ENCODE peak calls at places on chromosomes 6 and 20, in seven cellular contexts. One of them, this sample, is unnamed. For H3K36me3 and H3K4me1, the result is how much of the 10 kb centered on the place peaks cover.

GRCh38 chr6:6781172-6781876 is 192.8 kb downstream of the LY86 start:
- DNase-seq in adrenal gland: peak
- DNase-seq in esophagus squamous epithelium: no peak
- DNase-seq in PC-9: peak
- DNase-seq in uterus: peak
- DNase-seq in PC-3: peak
- DNase-seq in tibial nerve: peak
- DNase-seq in this sample: no peak

GRCh38 chr6:6646384-6646783 is 57.9 kb downstream of the LY86 start:
- DNase-seq in PC-9: no peak
- DNase-seq in PC-3: no peak
- DNase-seq in uterus: no peak
- DNase-seq in tibial nerve: no peak
- DNase-seq in adrenal gland: no peak
- DNase-seq in esophagus squamous epithelium: no peak
- DNase-seq in this sample: no peak

GRCh38 chr20:34093895-34094294 is 18.1 kb downstream of the EIF2S2 start:
- DNase-seq in esophagus squamous epithelium: no peak
- DNase-seq in tibial nerve: no peak
- DNase-seq in uterus: no peak
- DNase-seq in PC-9: no peak
- DNase-seq in adrenal gland: no peak
- DNase-seq in PC-3: no peak
- DNase-seq in this sample: no peak

GRCh38 chr20:33679758-33680485 is 5.7 kb upstream of the NECAB3 start:
- DNase-seq in esophagus squamous epithelium: no peak
- DNase-seq in PC-3: no peak
- DNase-seq in PC-9: no peak
- DNase-seq in uterus: no peak
- DNase-seq in adrenal gland: no peak
- DNase-seq in tibial nerve: no peak
- DNase-seq in this sample: no peak

GRCh38 chr6:6694825-6695710 is 106.5 kb downstream of the LY86 start:
- DNase-seq in PC-3: no peak
- DNase-seq in tibial nerve: peak
- DNase-seq in adrenal gland: no peak
- DNase-seq in PC-9: peak
- DNase-seq in esophagus squamous epithelium: no peak
- DNase-seq in uterus: no peak
- DNase-seq in this sample: peak

GRCh38 chr6:47348316-47348863 is 38.7 kb upstream of the TNFRSF21 start:
- DNase-seq in PC-3: no peak
- DNase-seq in uterus: no peak
- DNase-seq in tibial nerve: no peak
- DNase-seq in esophagus squamous epithelium: no peak
- DNase-seq in PC-9: no peak
- DNase-seq in adrenal gland: no peak
- DNase-seq in this sample: no peak

GRCh38 chr6:75691012-75691411 is 58.0 kb upstream of the MYO6 start:
- DNase-seq in PC-9: no peak
- DNase-seq in tibial nerve: no peak
- DNase-seq in PC-3: peak
- DNase-seq in esophagus squamous epithelium: no peak
- DNase-seq in adrenal gland: no peak
- DNase-seq in uterus: no peak
- DNase-seq in this sample: no peak

GRCh38 chr20:51249215-51249614 is 226.3 kb upstream of the KCNG1 start:
- DNase-seq in PC-3: no peak
- DNase-seq in adrenal gland: no peak
- DNase-seq in tibial nerve: no peak
- DNase-seq in esophagus squamous epithelium: no peak
- DNase-seq in PC-9: no peak
- DNase-seq in uterus: no peak
- DNase-seq in this sample: peak

GRCh38 chr6:112237066-112237465 is 17.3 kb downstream of the LAMA4 start:
- DNase-seq in esophagus squamous epithelium: no peak
- DNase-seq in PC-3: no peak
- DNase-seq in tibial nerve: no peak
- DNase-seq in PC-9: no peak
- DNase-seq in adrenal gland: peak
- DNase-seq in uterus: no peak
- DNase-seq in this sample: no peak
- H3K36me3 ChIP-seq in esophagus squamous epithelium: under half
- H3K36me3 ChIP-seq in PC-3: under half
- H3K36me3 ChIP-seq in tibial nerve: under half
- H3K36me3 ChIP-seq in PC-9: half or more
- H3K36me3 ChIP-seq in adrenal gland: under half
- H3K36me3 ChIP-seq in uterus: under half
- H3K36me3 ChIP-seq in this sample: under half

GRCh38 chr6:32178547-32179440 is 589 bp downstream of the RNF5 start:
- DNase-seq in tibial nerve: no peak
- DNase-seq in esophagus squamous epithelium: no peak
- DNase-seq in PC-9: no peak
- DNase-seq in PC-3: no peak
- DNase-seq in adrenal gland: no peak
- DNase-seq in uterus: no peak
- DNase-seq in this sample: peak

GRCh38 chr6:32177788-32178546 is at the start of gene RNF5:
- DNase-seq in PC-9: peak
- DNase-seq in adrenal gland: peak
- DNase-seq in esophagus squamous epithelium: peak
- DNase-seq in tibial nerve: peak
- DNase-seq in uterus: peak
- DNase-seq in PC-3: peak
- DNase-seq in this sample: peak

GRCh38 chr6:32175711-32176475 is at the start of gene AGPAT1:
- DNase-seq in esophagus squamous epithelium: peak
- DNase-seq in adrenal gland: peak
- DNase-seq in PC-3: peak
- DNase-seq in tibial nerve: peak
- DNase-seq in PC-9: peak
- DNase-seq in uterus: peak
- DNase-seq in this sample: peak

GRCh38 chr6:32176476-32177181 is 745 bp upstream of the AGPAT1 start:
- DNase-seq in PC-9: no peak
- DNase-seq in adrenal gland: no peak
- DNase-seq in PC-3: peak
- DNase-seq in esophagus squamous epithelium: no peak
- DNase-seq in tibial nerve: no peak
- DNase-seq in uterus: no peak
- DNase-seq in this sample: no peak

GRCh38 chr6:32177182-32177787 is 920 bp upstream of the RNF5 start:
- DNase-seq in PC-9: peak
- DNase-seq in adrenal gland: peak
- DNase-seq in uterus: peak
- DNase-seq in esophagus squamous epithelium: no peak
- DNase-seq in tibial nerve: no peak
- DNase-seq in PC-3: no peak
- DNase-seq in this sample: peak
- H3K4me1 ChIP-seq in PC-9: under half
- H3K4me1 ChIP-seq in adrenal gland: under half
- H3K4me1 ChIP-seq in uterus: under half
- H3K4me1 ChIP-seq in esophagus squamous epithelium: under half
- H3K4me1 ChIP-seq in tibial nerve: under half
- H3K4me1 ChIP-seq in PC-3: under half
- H3K4me1 ChIP-seq in this sample: under half

GRCh38 chr6:150744522-150745260 is 120.8 kb upstream of the MTHFD1L start:
- DNase-seq in tibial nerve: no peak
- DNase-seq in esophagus squamous epithelium: no peak
- DNase-seq in uterus: no peak
- DNase-seq in PC-3: no peak
- DNase-seq in adrenal gland: no peak
- DNase-seq in PC-9: no peak
- DNase-seq in this sample: no peak
- H3K27ac ChIP-seq in tibial nerve: no peak
- H3K27ac ChIP-seq in esophagus squamous epithelium: no peak
- H3K27ac ChIP-seq in uterus: no peak
- H3K27ac ChIP-seq in PC-3: no peak
- H3K27ac ChIP-seq in adrenal gland: no peak
- H3K27ac ChIP-seq in PC-9: no peak
- H3K27ac ChIP-seq in this sample: no peak

DNA sequence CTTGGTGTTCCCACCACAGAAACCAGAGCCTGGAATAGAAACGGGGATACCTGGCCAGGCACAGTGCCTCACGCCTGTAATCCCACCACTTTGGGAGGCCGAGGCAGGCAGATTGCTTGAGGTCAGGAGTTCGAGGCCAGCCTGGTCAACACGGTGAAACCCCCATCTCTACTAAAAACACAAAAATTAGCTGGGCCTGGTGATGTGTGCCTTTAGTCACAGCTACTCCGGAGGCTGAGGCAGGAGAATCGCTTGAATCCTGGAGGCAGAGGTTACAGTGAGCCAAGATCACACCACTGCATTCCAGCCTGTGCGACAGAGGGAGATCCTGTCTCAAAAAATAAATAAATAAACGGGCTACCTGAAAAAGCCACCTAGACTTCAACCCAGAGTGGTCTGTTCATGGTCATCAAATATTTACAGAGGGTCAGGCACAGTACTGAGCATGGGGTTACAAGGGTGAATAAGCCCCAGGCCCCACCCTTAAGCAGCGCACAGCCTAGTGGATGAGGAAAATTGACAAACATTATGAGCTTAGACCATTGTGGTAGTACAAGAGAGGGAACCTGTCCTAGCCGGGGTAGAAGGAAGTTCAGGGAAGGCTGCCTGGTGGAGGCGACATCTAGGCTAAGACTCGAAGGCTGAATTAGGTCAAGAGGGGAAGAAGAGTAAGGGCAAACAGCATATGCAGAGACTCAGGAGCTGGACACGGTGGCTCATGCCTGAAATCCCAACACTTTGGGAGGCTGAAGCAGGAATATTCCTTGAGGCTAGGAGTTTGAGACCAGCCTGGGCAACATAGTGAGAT is 7.2 kb upstream of the PCIF1 start:
- DNase-seq in uterus: no peak
- DNase-seq in adrenal gland: no peak
- DNase-seq in esophagus squamous epithelium: no peak
- DNase-seq in tibial nerve: no peak
- DNase-seq in PC-9: no peak
- DNase-seq in PC-3: no peak
- DNase-seq in this sample: no peak
- H3K36me3 ChIP-seq in uterus: under half
- H3K36me3 ChIP-seq in adrenal gland: under half
- H3K36me3 ChIP-seq in esophagus squamous epithelium: under half
- H3K36me3 ChIP-seq in tibial nerve: under half
- H3K36me3 ChIP-seq in PC-9: under half
- H3K36me3 ChIP-seq in PC-3: under half
- H3K36me3 ChIP-seq in this sample: under half

DNA sequence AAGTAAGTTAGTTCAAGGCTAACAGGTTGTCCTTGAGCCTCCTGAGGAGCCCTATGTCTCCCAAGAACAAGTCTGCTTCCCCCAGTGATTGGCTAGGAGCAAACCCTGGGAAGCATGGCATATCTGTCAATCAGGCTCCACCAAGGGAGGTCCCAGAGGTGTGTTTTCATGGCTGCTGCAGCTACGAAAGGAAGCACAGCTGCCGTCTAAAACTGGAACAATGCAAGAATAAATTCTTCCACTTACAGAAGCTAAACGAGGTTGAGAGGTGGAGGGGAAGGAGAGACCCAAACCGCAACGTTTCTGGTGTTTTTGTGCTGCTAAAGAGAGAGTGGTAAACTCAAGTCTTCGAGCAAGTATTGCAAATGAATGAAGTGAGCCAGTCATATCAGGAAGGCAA is 4.9 kb upstream of the PTGIS start:
- DNase-seq in uterus: no peak
- DNase-seq in PC-3: no peak
- DNase-seq in esophagus squamous epithelium: no peak
- DNase-seq in tibial nerve: no peak
- DNase-seq in adrenal gland: no peak
- DNase-seq in PC-9: no peak
- DNase-seq in this sample: peak
- H3K4me1 ChIP-seq in uterus: under half
- H3K4me1 ChIP-seq in PC-3: under half
- H3K4me1 ChIP-seq in esophagus squamous epithelium: under half
- H3K4me1 ChIP-seq in tibial nerve: under half
- H3K4me1 ChIP-seq in adrenal gland: under half
- H3K4me1 ChIP-seq in PC-9: under half
- H3K4me1 ChIP-seq in this sample: under half

GRCh38 chr6:128724738-128725137 is 158.2 kb upstream of the LAMA2 start:
- DNase-seq in tibial nerve: no peak
- DNase-seq in adrenal gland: no peak
- DNase-seq in PC-9: no peak
- DNase-seq in esophagus squamous epithelium: no peak
- DNase-seq in PC-3: no peak
- DNase-seq in uterus: no peak
- DNase-seq in this sample: no peak
- H3K27ac ChIP-seq in tibial nerve: no peak
- H3K27ac ChIP-seq in adrenal gland: no peak
- H3K27ac ChIP-seq in PC-9: no peak
- H3K27ac ChIP-seq in esophagus squamous epithelium: no peak
- H3K27ac ChIP-seq in PC-3: peak
- H3K27ac ChIP-seq in uterus: no peak
- H3K27ac ChIP-seq in this sample: no peak

GRCh38 chr6:41088451-41088850 is 15.7 kb downstream of the NFYA start:
- DNase-seq in esophagus squamous epithelium: no peak
- DNase-seq in PC-9: no peak
- DNase-seq in adrenal gland: no peak
- DNase-seq in PC-3: no peak
- DNase-seq in tibial nerve: no peak
- DNase-seq in uterus: no peak
- DNase-seq in this sample: no peak
- H3K36me3 ChIP-seq in esophagus squamous epithelium: under half
- H3K36me3 ChIP-seq in PC-9: half or more
- H3K36me3 ChIP-seq in adrenal gland: half or more
- H3K36me3 ChIP-seq in PC-3: half or more
- H3K36me3 ChIP-seq in tibial nerve: under half
- H3K36me3 ChIP-seq in uterus: under half
- H3K36me3 ChIP-seq in this sample: half or more

DNA sequence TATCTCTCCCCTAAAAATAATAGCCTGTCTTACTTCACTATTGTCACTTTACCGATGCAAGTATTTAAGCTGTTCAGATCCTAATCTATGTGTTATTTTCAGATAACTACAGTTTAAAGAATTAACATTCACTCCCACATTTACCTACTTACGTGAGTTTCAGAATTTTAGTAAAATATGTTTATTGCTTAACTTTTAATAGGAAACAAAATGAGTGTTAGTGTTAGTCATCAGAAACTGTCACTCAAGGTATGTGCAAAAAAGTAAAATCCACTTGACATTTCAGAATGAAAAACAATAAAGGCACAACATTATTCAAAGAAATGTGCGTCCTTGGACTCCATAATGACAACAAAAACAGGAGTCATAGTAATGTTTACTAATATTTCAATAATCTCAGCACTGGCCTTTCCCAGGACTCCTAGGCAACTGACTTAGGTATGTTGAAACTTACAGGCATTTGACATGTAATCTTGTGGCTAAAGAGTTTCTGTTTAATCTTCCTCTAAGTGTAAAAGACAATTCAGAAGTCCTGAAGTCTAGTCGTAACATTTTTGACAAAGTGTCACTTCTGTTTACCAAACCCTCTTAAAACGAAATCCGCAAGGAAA is 4.5 kb downstream of the ATXN1 start:
- DNase-seq in PC-3: no peak
- DNase-seq in uterus: no peak
- DNase-seq in esophagus squamous epithelium: no peak
- DNase-seq in adrenal gland: no peak
- DNase-seq in PC-9: no peak
- DNase-seq in tibial nerve: no peak
- DNase-seq in this sample: no peak
- H3K4me1 ChIP-seq in PC-3: half or more
- H3K4me1 ChIP-seq in uterus: under half
- H3K4me1 ChIP-seq in esophagus squamous epithelium: under half
- H3K4me1 ChIP-seq in adrenal gland: under half
- H3K4me1 ChIP-seq in PC-9: half or more
- H3K4me1 ChIP-seq in tibial nerve: under half
- H3K4me1 ChIP-seq in this sample: under half